ENCODE peak calls at places on chromosomes 5 and 9, in seven cellular contexts. O is dorsolateral prefrontal cortex, L is OCI-LY7, R is cardiac muscle cell, X is brain microvascular endothelial cell, J is WERI-Rb-1, N is HL-60. M is an unnamed sample.

GRCh38 chr9:3337515-3337914 is 188.3 kb downstream of the RFX3 start:
- DNase-seq in R (peak), O (peak), J (no peak), X (peak), N (no peak), L (no peak), M (peak)

GRCh38 chr5:151585970-151586369 is 5.2 kb downstream of the FAT2 start:
- DNase-seq in N (no peak), J (no peak), O (no peak), L (no peak), X (no peak), R (no peak), M (no peak)

GRCh38 chr5:76383126-76383825 is 19.8 kb upstream of the IQGAP2 start:
- DNase-seq in J (no peak), O (no peak), X (no peak), R (no peak), N (no peak), L (no peak), M (no peak)

GRCh38 chr5:180115326-180116076 is 43.9 kb upstream of the RNF130 start:
- DNase-seq in L (no peak), N (no peak), X (no peak), R (no peak), J (peak), O (no peak), M (no peak)

GRCh38 chr5:57538341-57538955 is 55.8 kb upstream of the ACTBL2 start:
- DNase-seq in X (peak), J (no peak), L (no peak), O (peak), N (no peak), R (peak), M (peak)

GRCh38 chr5:125551246-125551645 is 804.8 kb upstream of the ZNF608 start:
- DNase-seq in X (no peak), L (no peak), O (no peak), J (no peak), N (no peak), R (no peak), M (no peak)

GRCh38 chr9:4207881-4208615 is 91.8 kb downstream of the GLIS3 start:
- DNase-seq in O (no peak), X (peak), R (peak), J (no peak), N (no peak), L (no peak), M (no peak)

GRCh38 chr5:134125195-134126015 is 10.9 kb downstream of the TCF7 start:
- DNase-seq in O (peak), J (no peak), X (peak), L (no peak), R (peak), N (no peak), M (no peak)

GRCh38 chr5:98341038-98341710 is 432.3 kb upstream of the RGMB start:
- DNase-seq in R (peak), J (no peak), N (no peak), X (peak), O (no peak), L (no peak), M (no peak)

GRCh38 chr9:18976368-18977238 is 56.4 kb downstream of the SAXO1 start:
- DNase-seq in R (peak), X (peak), O (no peak), J (no peak), L (no peak), N (no peak), M (peak)

GRCh38 chr9:6106576-6107339 is 91.3 kb upstream of the RANBP6 start:
- DNase-seq in N (peak), J (peak), R (peak), O (no peak), L (peak), X (peak), M (no peak)

GRCh38 chr9:63816742-63817621 is 1468.0 kb downstream of the FOXD4L5 start:
- DNase-seq in O (peak), J (peak), R (peak), L (peak), X (peak), N (peak), M (peak)

GRCh38 chr9:78821126-78821822 is 524.3 kb downstream of the PSAT1 start:
- DNase-seq in L (peak), J (no peak), X (peak), N (peak), O (no peak), R (peak), M (no peak)
- H3K27ac ChIP-seq in L (no peak), J (no peak), X (no peak), N (no peak), O (no peak), R (no peak), M (no peak)

DNA sequence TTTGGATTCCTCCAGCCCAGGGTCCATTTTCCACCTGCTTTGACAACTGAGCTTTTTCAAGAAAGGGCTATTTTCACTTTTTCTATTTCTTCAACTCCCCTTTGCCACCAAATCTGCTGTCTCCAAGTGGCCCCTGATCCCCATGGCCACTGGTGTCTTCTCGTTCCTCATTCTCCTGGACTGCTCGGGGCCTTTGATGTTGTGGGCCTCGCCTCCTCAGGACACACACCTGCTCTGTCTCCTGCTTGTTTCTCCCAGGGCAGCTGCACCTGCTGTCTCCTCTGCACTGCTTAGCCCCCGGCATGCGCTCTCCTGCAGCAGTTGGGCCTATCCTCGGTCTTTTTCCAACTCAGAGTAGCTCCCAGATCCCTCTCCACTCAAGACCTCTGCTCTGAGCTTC is 16.3 kb upstream of the NANS start:
- DNase-seq in N (no peak), O (no peak), L (peak), J (no peak), R (no peak), X (no peak), M (no peak)
- H3K27ac ChIP-seq in N (no peak), O (no peak), L (no peak), J (no peak), R (no peak), X (no peak), M (no peak)

GRCh38 chr9:36150529-36151305 is 14.2 kb downstream of the GLIPR2 start:
- DNase-seq in L (no peak), R (peak), N (peak), J (no peak), O (no peak), X (no peak), M (no peak)
- H3K27ac ChIP-seq in L (peak), R (no peak), N (peak), J (no peak), O (peak), X (no peak), M (no peak)

GRCh38 chr9:109910616-109911568 is 130.9 kb downstream of the PALM2AKAP2 start:
- DNase-seq in N (no peak), X (peak), J (no peak), O (no peak), L (no peak), R (peak), M (no peak)

GRCh38 chr9:109907400-109907799 is 127.4 kb downstream of the PALM2AKAP2 start:
- DNase-seq in X (no peak), J (no peak), R (peak), N (no peak), L (peak), O (no peak), M (no peak)

GRCh38 chr9:109907810-109908458 is 127.9 kb downstream of the PALM2AKAP2 start:
- DNase-seq in L (peak), O (no peak), N (no peak), R (peak), X (no peak), J (no peak), M (no peak)

GRCh38 chr9:109906766-109907382 is 126.9 kb downstream of the PALM2AKAP2 start:
- DNase-seq in O (no peak), N (no peak), L (peak), R (peak), J (no peak), X (peak), M (no peak)

GRCh38 chr9:109908459-109909390 is 128.7 kb downstream of the PALM2AKAP2 start:
- DNase-seq in J (no peak), X (peak), N (no peak), R (peak), O (no peak), L (peak), M (no peak)
- H3K27ac ChIP-seq in J (no peak), X (peak), N (no peak), R (no peak), O (peak), L (peak), M (no peak)

GRCh38 chr9:124815601-124816000 is 37.7 kb upstream of the WDR38 start:
- DNase-seq in O (no peak), L (no peak), N (no peak), X (no peak), R (no peak), J (no peak), M (no peak)

GRCh38 chr9:124812401-124813016 is 35.6 kb downstream of the OLFML2A start:
- DNase-seq in R (peak), L (no peak), N (no peak), J (peak), O (no peak), X (peak), M (peak)

GRCh38 chr9:124813496-124814177 is 36.7 kb downstream of the OLFML2A start:
- DNase-seq in L (no peak), R (no peak), J (no peak), N (no peak), O (no peak), X (no peak), M (no peak)

GRCh38 chr9:124813041-124813440 is 36.1 kb downstream of the OLFML2A start:
- DNase-seq in R (no peak), J (peak), O (no peak), X (no peak), L (no peak), N (no peak), M (no peak)

GRCh38 chr9:124814178-124814535 is 37.2 kb downstream of the OLFML2A start:
- DNase-seq in R (no peak), O (no peak), L (no peak), N (no peak), J (peak), X (no peak), M (no peak)
- H3K27ac ChIP-seq in R (no peak), O (no peak), L (no peak), N (no peak), J (peak), X (no peak), M (peak)

DNA sequence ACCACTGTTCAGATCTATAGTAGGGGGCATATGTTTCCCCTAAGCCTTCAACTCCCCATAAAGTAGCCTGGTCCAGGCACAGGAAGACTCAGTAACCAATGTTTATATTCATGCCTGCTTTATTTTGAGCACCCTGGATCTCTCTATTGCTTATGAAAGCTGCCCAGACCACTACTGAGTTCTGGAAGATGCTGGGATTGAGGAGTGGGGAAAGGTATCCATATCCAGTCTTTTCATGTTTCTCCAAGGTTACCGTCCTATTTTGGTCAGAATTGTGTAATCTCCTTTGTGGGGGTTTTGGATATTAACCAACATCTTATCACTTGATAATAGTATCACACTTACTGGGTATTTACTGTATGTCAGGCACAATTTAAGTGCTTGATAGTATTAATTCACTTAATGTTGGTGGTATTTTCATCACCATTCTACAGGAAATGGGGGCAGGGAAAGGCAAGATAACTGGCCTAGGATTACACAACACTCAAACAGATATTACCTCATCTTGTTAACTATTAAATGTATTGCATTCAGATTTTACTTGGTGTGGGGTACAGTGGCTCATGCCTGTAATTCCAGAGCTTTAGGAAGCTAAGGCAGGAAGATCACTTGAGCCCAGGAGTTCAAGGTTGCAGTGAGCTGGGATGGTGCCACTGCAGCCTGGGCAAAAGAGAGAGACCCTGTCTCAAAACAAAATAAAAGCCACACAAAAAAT is 36.3 kb downstream of the RUSC2 start:
- DNase-seq in R (peak), O (no peak), J (no peak), X (peak), L (no peak), N (peak), M (no peak)
- H3K27ac ChIP-seq in R (no peak), O (no peak), J (no peak), X (peak), L (no peak), N (peak), M (peak)

GRCh38 chr5:36177715-36178556 is 26.0 kb downstream of the SKP2 start:
- DNase-seq in X (peak), R (peak), J (peak), L (peak), N (no peak), O (no peak), M (no peak)
- H3K27ac ChIP-seq in X (no peak), R (no peak), J (no peak), L (no peak), N (no peak), O (peak), M (no peak)

GRCh38 chr5:173714551-173715428 is 98.3 kb upstream of the BOD1 start:
- DNase-seq in L (no peak), J (no peak), O (no peak), X (peak), R (peak), N (no peak), M (peak)
- H3K27ac ChIP-seq in L (no peak), J (no peak), O (no peak), X (no peak), R (no peak), N (no peak), M (no peak)

GRCh38 chr9:72333758-72334157 is 31.2 kb downstream of the ZFAND5 start:
- DNase-seq in L (peak), X (no peak), J (peak), R (no peak), O (no peak), N (no peak), M (no peak)

GRCh38 chr9:72338631-72339030 is 26.4 kb downstream of the ZFAND5 start:
- DNase-seq in O (no peak), R (no peak), N (no peak), J (no peak), L (no peak), X (no peak), M (no peak)

GRCh38 chr9:72337286-72337685 is 27.7 kb downstream of the ZFAND5 start:
- DNase-seq in N (no peak), X (no peak), L (no peak), R (no peak), O (no peak), J (no peak), M (no peak)

GRCh38 chr9:72332351-72332750 is 32.7 kb downstream of the ZFAND5 start:
- DNase-seq in L (no peak), N (no peak), R (peak), J (no peak), O (no peak), X (no peak), M (no peak)

DNA sequence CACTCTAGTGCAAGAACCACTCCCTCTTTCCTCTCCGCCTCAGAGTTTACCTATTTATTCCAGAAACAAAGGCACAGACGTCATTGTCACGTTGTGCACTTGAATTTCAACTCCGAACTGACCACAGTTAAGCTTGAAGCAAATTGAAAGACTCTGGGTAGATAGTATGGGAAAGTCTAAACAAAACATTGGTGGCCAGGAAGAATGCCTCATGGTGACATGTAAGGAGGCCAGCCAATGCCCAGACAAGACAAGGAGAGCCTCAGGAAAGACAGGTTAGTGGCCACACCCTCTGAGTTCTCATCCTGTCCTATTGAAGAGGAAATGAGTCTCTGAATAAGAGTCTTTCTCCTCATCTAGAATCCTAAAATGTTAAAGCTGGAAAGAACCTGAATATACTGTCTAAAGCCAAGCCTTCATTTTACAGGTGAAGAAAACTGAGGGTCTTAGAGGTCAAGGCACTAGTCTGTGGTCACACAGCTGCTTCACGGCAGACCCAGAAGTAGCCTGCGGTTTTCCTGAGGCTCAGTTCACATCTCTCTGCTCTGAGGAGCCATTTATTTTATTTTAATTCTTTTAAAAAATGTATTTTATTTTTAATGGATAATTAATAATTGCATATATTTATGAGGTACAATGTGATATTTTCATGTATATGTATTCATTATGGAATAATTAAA is 30.2 kb downstream of the ZFAND5 start:
- DNase-seq in X (no peak), J (no peak), L (no peak), O (no peak), R (no peak), N (no peak), M (no peak)
- H3K27ac ChIP-seq in X (no peak), J (no peak), L (no peak), O (no peak), R (no peak), N (no peak), M (peak)

M was measured in epithelial cell of prostate.